ENCODE peak calls at places on chromosomes 3 and 15, in six cellular contexts. Q is PC-3, A is OCI-LY7, E is heart right ventricle, S is mammary epithelial cell, K is HFF-Myc. H is an unnamed sample.

GRCh38 chr3:30303770-30304169 is 302.6 kb upstream of the TGFBR2 start:
- DNase-seq in Q (no peak), A (no peak), K (no peak), E (no peak), S (no peak), H (no peak)

GRCh38 chr3:54206874-54207273 is 84.5 kb downstream of the CACNA2D3 start:
- DNase-seq in Q (no peak), S (no peak), E (no peak), K (no peak), A (no peak), H (no peak)

GRCh38 chr15:68419301-68420175 is 12.4 kb downstream of the ITGA11 start:
- DNase-seq in Q (no peak), S (no peak), A (no peak), K (no peak), E (peak; percentile 1), H (no peak)

GRCh38 chr15:74793135-74794028 is 11.5 kb downstream of the CSK start:
- DNase-seq in A (peak; percentile 63), Q (no peak), K (no peak), S (no peak), E (no peak), H (no peak)

GRCh38 chr3:119304201-119304713 is 10.1 kb downstream of the ARHGAP31 start:
- DNase-seq in A (no peak), S (peak; percentile 11), K (no peak), E (no peak), Q (peak; percentile 74), H (peak; percentile 71)

GRCh38 chr15:58770519-58770856 is 614 bp upstream of the MINDY2 start:
- DNase-seq in A (peak; percentile 56), E (no peak), Q (peak; percentile 61), K (no peak), S (no peak), H (no peak)

GRCh38 chr3:138845771-138846173 is 11.0 kb upstream of the PIK3CB start:
- DNase-seq in E (no peak), A (no peak), K (no peak), S (no peak), Q (no peak), H (no peak)

GRCh38 chr3:130084581-130084980 is 3.0 kb downstream of the ALG1L2 start:
- DNase-seq in K (no peak), E (no peak), Q (no peak), A (no peak), S (no peak), H (no peak)

GRCh38 chr3:52001443-52001974 is 5.8 kb upstream of the RPL29 start:
- DNase-seq in Q (peak; percentile 85), K (peak; percentile 36), A (peak; percentile 90), E (peak; percentile 76), S (peak; percentile 49), H (no peak)

GRCh38 chr3:16071246-16071645 is 103.2 kb upstream of the GALNT15 start:
- DNase-seq in E (no peak), A (no peak), K (no peak), S (peak; percentile 67), Q (peak; percentile 93), H (no peak)

GRCh38 chr3:69367586-69367985 is 18.3 kb downstream of the FRMD4B start:
- DNase-seq in Q (no peak), E (no peak), K (no peak), S (no peak), A (no peak), H (no peak)

GRCh38 chr15:25501828-25502446 is 63.1 kb upstream of the UBE3A start:
- DNase-seq in E (peak; percentile 12), Q (peak; percentile 61), A (peak; percentile 58), K (peak; percentile 20), S (no peak), H (no peak)

GRCh38 chr3:124919756-124920155 is 14.8 kb downstream of the MUC13 start:
- DNase-seq in K (no peak), S (no peak), E (no peak), Q (no peak), A (no peak), H (peak; percentile 38)

GRCh38 chr3:96760956-96761355 is 53.4 kb upstream of the EPHA6 start:
- DNase-seq in S (no peak), A (no peak), K (no peak), Q (no peak), E (no peak), H (no peak)

GRCh38 chr3:106945435-106945834 is 431.8 kb upstream of the CCDC54 start:
- DNase-seq in Q (no peak), A (no peak), K (peak; percentile 46), E (no peak), S (no peak), H (peak; percentile 51)

GRCh38 chr15:30675126-30675525 is 49.2 kb downstream of the ARHGAP11B start:
- DNase-seq in A (no peak), E (no peak), S (no peak), Q (no peak), K (no peak), H (no peak)

GRCh38 chr15:82803793-82804574 is 1.9 kb downstream of the FSD2 start:
- DNase-seq in Q (no peak), K (no peak), S (no peak), E (no peak), A (no peak), H (no peak)

GRCh38 chr3:119240101-119240581 is 537 bp downstream of the B4GALT4 start:
- DNase-seq in E (peak; percentile 42), A (no peak), K (no peak), S (peak; percentile 17), Q (peak; percentile 23), H (no peak)

GRCh38 chr3:28867836-28868235 is 413.0 kb upstream of the RBMS3 start:
- DNase-seq in K (no peak), Q (no peak), S (no peak), E (no peak), A (no peak), H (no peak)

GRCh38 chr15:90665288-90666134 is 51.6 kb upstream of the BLM start:
- DNase-seq in A (peak; percentile 79), Q (peak; percentile 65), E (peak; percentile 68), S (peak; percentile 64), K (no peak), H (no peak)

GRCh38 chr15:68278345-68279217 is 1.0 kb downstream of the FEM1B start:
- DNase-seq in E (peak; percentile 59), Q (peak; percentile 42), S (peak; percentile 54), K (no peak), A (peak; percentile 29), H (no peak)

GRCh38 chr15:90387534-90388461 is at the start of gene IQGAP1:
- DNase-seq in K (peak; percentile 83), Q (peak; percentile 97), E (peak; percentile 98), A (peak; percentile 98), S (peak; percentile 94), H (peak; percentile 67)

GRCh38 chr3:23575697-23576096 is 230.1 kb upstream of the UBE2E1 start:
- DNase-seq in K (no peak), Q (peak; percentile 82), A (no peak), S (no peak), E (no peak), H (no peak)

GRCh38 chr15:55627730-55628368 is 39.7 kb upstream of the PYGO1 start:
- DNase-seq in K (peak; percentile 72), S (peak; percentile 96), A (no peak), E (no peak), Q (peak; percentile 91), H (peak; percentile 75)

GRCh38 chr3:190424478-190425439 is 24.9 kb downstream of the TMEM207 start:
- DNase-seq in E (peak; percentile 18), Q (peak; percentile 78), K (peak; percentile 65), A (peak; percentile 55), S (peak; percentile 73), H (no peak)

GRCh38 chr3:37909067-37909911 is 47.6 kb downstream of the CTDSPL start:
- DNase-seq in E (no peak), K (no peak), S (peak; percentile 58), Q (peak; percentile 29), A (no peak), H (no peak)

DNA sequence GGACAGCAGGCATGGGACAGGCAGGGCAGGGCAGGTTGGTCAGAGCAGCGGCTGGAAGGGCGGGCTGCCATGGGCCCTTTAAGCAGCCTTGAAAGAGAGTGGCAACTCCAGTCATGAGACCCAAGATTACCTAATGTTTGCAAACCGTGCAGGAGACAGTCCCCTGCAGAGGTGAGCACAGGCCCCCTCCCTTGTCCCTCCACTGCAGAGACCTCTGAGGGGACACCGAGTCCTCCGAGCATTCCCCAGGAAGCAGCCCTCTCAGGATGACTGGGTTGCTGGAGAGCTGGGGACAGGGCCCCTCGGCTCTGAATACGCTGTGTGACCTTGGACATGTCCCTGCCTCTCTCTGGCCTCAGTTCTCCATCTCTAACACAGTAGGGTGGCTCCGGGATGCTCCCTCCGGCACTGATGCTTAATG is 81.4 kb downstream of the IQSEC1 start:
- DNase-seq in K (no peak), A (no peak), Q (no peak), S (no peak), E (no peak), H (no peak)
- H3K4me3 ChIP-seq in K (no peak overlapping the region), A (no peak overlapping the region), Q (no peak overlapping the region), S (no peak overlapping the region), E (no peak overlapping the region), H (no peak overlapping the region)

DNA sequence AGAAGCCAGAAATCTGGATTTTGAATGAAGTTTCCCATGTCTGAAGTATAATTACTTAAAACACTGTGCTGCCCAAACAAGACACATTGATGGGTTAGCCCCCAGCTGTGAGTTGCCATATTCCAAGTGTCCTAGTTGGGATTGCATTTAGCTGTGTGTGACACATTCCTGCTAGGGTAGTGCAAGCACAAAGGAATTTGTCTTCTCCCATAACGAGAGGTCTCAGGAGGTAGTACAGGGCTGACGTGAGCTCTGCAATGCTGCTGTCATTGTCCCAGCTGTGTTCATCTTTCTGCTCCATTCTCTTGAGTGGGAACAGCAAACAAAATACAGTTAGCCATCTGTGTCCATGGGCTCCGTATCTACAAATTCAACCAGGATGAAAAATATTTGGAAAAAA is 63.6 kb downstream of the ABHD5 start:
- DNase-seq in E (no peak), S (no peak), A (no peak), Q (peak; percentile 71), K (no peak), H (no peak)
- H3K4me3 ChIP-seq in E (no peak overlapping the region), S (no peak overlapping the region), A (no peak overlapping the region), Q (no peak overlapping the region), K (no peak overlapping the region), H (no peak overlapping the region)

DNA sequence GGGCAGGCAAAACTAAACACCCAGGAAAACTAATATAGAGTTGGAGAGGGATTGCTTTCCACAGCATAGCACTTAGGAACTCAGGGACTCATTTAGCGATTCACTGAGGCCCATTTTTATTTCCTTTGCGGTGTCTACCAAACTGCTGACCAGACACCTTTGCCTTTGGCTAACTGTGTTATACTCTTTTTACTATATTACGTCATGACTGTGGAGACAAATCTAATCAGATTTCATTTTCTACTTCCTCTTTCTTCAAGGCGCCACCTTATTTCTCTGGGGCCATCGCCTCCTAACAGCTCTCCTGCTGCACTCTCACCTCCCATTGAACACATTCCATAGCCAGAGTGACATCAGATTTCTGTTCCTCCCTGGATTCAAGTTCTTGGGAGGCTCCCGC is 215.7 kb upstream of the WNT5A start:
- DNase-seq in K (no peak), E (no peak), Q (no peak), A (no peak), S (no peak), H (no peak)
- H3K4me3 ChIP-seq in K (no peak overlapping the region), E (no peak overlapping the region), Q (no peak overlapping the region), A (no peak overlapping the region), S (no peak overlapping the region), H (no peak overlapping the region)

GRCh38 chr3:178856804-178857203 is 214.8 kb downstream of the ZMAT3 start:
- DNase-seq in E (no peak), A (no peak), K (no peak), Q (no peak), S (no peak), H (no peak)

DNA sequence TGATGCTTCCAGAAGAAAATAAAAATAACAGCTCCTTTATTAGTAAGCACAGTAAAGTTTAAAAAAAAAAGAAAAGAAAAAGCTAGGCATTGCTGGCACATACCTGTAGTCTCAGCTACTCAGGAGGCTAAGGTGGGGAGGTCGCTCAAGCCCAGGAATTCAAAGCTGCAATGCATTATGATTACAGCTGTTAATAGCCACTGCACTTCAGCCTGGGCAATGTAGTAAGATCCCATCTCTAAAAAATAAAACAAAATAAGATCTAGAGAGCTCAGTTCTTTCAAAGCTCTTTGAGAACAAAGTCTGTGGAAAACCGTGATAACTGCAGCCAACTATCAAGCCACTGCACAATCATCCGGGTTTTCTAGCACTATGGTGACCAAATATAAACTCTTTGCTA is 212.2 kb downstream of the ZMAT3 start:
- DNase-seq in A (no peak), S (no peak), Q (no peak), K (no peak), E (no peak), H (no peak)
- H3K4me3 ChIP-seq in A (no peak overlapping the region), S (no peak overlapping the region), Q (no peak overlapping the region), K (no peak overlapping the region), E (no peak overlapping the region), H (no peak overlapping the region)